ENCODE peak calls at places on chromosomes 6 and 20, in five cellular contexts. A is H7, W is HFF-Myc, F is aorta, O is fibroblast of the aortic adventitia. Y is an unnamed sample.

GRCh38 chr20:43448748-43449535 is 8.8 kb upstream of the SRSF6 start:
- DNase-seq in O (peak), A (peak), W (no peak), F (no peak), Y (no peak)

GRCh38 chr6:77447254-77447653 is 16.0 kb downstream of the HTR1B start:
- DNase-seq in W (no peak), A (no peak), O (peak), F (no peak), Y (no peak)

GRCh38 chr6:6379573-6379972 is 59.1 kb upstream of the F13A1 start:
- DNase-seq in O (no peak), A (no peak), W (no peak), F (no peak), Y (no peak)

GRCh38 chr6:158799051-158799792 is 19.9 kb downstream of the EZR start:
- DNase-seq in W (no peak), F (peak), A (no peak), O (peak), Y (no peak)

GRCh38 chr6:53250137-53250760 is 98.5 kb downstream of the ELOVL5 start:
- DNase-seq in F (no peak), W (no peak), O (peak), A (no peak), Y (no peak)

GRCh38 chr20:13649548-13649947 is 10.8 kb upstream of the TASP1 start:
- DNase-seq in F (peak), W (peak), O (peak), A (no peak), Y (no peak)

GRCh38 chr6:63663147-63663877 is 27.7 kb downstream of the PHF3 start:
- DNase-seq in O (peak), A (no peak), F (no peak), W (no peak), Y (no peak)

GRCh38 chr6:119643866-119644265 is 294.3 kb upstream of the MAN1A1 start:
- DNase-seq in O (no peak), W (no peak), F (no peak), A (no peak), Y (no peak)

GRCh38 chr6:123716506-123716905 is 79.8 kb upstream of the TRDN start:
- DNase-seq in W (no peak), F (no peak), O (peak), A (no peak), Y (no peak)

GRCh38 chr6:6556162-6556737 is 32.3 kb upstream of the LY86 start:
- DNase-seq in W (no peak), F (no peak), O (no peak), A (no peak), Y (no peak)

DNA sequence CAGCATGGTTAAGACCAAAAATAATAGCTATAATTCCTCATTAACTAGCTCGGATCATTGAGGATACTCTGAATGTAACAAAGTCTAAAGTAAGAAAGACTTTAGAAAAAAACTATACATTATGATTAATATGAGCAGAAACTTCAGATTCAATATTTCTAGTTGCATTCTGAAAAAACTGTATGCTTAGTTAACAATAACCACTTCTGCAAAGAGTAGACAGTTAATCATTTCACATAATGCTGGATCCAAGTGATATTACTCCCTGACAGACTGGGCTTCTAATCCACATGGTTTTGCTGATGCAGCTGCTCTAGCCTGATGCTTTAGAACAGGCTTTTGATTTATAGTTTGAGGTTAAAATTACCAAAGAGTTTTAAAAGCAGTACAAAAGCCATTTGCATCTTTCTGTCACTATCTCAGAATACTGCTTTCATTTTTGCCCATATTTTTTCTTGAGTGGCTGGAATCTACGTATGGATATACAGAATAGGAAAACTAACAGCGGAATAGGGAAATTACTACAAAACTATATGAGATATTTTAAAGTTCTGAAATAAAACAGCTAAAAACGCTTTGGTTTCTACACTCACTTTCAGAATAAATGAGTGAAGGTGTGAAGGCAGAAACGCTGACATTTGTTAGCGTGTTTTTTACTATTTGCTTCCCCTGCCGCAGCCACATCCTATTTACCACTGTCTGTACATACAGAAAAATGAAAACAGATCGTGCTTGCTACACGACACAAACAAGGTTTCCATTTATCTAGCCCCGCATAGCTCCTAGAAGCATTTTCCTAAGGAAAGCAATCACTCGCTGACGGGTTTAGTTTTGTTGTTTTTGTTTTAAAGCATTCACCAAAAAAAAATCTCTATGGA is 61.8 kb downstream of the METTL24 start:
- DNase-seq in F (no peak), O (no peak), W (no peak), A (no peak), Y (no peak)
- H3K4me3 ChIP-seq in F (no peak), O (no peak), W (no peak), A (no peak), Y (no peak)

GRCh38 chr20:47499053-47499452 is 2.6 kb upstream of the NCOA3 start:
- DNase-seq in W (no peak), A (no peak), O (no peak), F (no peak), Y (no peak)

GRCh38 chr20:47501483-47502270 is at the start of gene NCOA3:
- DNase-seq in F (peak), A (peak), W (peak), O (peak), Y (no peak)

GRCh38 chr20:47501117-47501482 is 587 bp upstream of the NCOA3 start:
- DNase-seq in O (peak), W (no peak), F (no peak), A (no peak), Y (no peak)

GRCh38 chr20:47502271-47502730 is 614 bp downstream of the NCOA3 start:
- DNase-seq in A (no peak), O (peak), W (no peak), F (peak), Y (no peak)

GRCh38 chr20:47500554-47500953 is 1.1 kb upstream of the NCOA3 start:
- DNase-seq in A (no peak), O (no peak), W (no peak), F (no peak), Y (no peak)
- H3K4me3 ChIP-seq in A (no peak), O (no peak), W (peak), F (no peak), Y (no peak)

GRCh38 chr20:6707231-6707870 is 60.1 kb upstream of the BMP2 start:
- DNase-seq in O (no peak), W (no peak), A (no peak), F (no peak), Y (no peak)
- H3K4me3 ChIP-seq in O (no peak), W (no peak), A (no peak), F (no peak), Y (no peak)

DNA sequence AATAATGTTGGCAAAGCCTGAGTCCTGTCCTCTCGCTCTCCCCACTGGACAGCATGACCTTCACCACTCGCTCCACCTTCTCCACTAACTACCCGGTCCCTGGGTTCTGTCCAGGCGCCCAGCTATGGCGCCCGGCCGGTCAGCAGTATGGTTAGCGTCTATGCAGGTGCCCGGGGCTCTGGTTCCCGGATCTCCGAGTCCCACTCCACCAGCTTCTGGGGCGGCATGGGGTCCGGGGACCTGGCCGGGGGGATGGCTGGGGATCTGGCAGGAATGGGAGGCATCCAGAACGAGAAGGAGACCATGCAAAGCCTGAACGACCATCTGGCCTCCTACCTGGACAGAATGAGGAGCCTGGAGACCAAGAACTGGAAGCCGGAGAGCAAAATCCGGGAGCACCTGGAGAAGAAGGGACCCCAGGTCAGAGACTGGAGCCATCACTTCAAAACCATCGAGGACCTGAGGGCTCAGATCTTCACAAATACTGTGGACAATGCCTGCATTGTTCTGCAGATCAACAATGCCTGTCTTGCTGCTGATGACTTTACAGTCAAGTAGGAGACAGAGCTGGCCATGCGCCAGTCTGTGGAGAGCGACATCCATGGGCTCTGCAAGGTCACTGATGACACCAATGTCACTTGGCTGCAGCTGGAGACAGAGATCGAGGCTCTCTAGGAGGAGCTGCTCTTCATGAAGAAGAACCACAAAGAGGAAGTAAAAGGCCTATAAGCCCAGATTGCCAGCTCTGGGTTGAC is 20.7 kb downstream of the RNF114 start:
- DNase-seq in O (no peak), A (no peak), W (no peak), F (no peak), Y (no peak)
- H3K4me3 ChIP-seq in O (no peak), A (no peak), W (no peak), F (no peak), Y (no peak)

DNA sequence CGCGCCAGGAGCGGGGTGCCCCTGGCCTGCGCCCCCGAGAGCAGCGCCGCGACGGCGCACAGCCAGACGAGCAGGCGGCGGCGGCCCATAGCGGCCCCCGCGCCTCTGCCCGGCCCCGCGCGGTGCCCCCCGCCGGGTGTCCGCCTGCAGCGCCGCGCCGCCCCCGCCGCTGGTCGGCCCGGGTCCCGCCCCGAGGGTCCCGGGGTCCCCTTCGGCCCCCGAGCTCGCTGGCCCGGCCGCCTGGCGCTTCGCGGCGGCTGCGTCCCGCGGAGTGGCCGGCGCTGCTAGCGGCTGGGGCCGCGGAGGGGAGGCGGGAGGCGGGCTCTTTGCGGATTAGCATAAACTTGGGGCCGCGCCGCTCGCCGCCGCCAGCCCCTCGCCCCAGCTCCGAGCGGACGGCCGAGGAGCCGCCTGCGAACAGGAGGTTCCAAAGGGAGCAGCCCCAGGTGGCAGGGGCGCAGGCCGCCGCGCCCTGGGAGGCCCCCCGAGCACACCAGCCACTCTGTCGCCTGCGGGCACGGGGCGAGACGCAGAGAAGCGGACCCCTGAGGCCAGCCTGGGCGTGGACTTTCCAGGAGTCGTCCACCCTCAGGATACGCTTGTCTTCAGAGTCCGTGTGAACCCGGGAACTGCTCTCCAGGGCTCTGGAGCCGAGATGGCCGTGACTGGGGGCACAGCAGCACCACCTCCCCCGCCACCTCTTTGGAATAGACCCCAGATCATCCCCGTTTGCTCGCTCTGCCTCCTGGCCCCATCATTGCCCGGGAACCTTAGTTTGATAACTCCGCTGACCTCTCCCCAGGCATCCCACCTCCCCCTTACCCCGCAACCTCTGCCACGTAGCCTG is at the start of gene EMILIN3:
- DNase-seq in O (no peak), F (no peak), A (peak), W (no peak), Y (no peak)
- H3K4me3 ChIP-seq in O (no peak), F (peak), A (peak), W (peak), Y (peak)

GRCh38 chr6:148524976-148525375 is 182.3 kb downstream of the SASH1 start:
- DNase-seq in O (peak), W (no peak), F (no peak), A (no peak), Y (no peak)
- H3K4me3 ChIP-seq in O (peak), W (peak), F (no peak), A (no peak), Y (peak)

GRCh38 chr6:131758920-131759319 is 48.1 kb upstream of the CTAGE9 start:
- DNase-seq in A (no peak), F (no peak), O (peak), W (no peak), Y (no peak)

GRCh38 chr6:131756039-131756438 is 45.2 kb upstream of the CTAGE9 start:
- DNase-seq in O (no peak), W (no peak), A (no peak), F (no peak), Y (no peak)

GRCh38 chr6:131755597-131755996 is 44.8 kb upstream of the CTAGE9 start:
- DNase-seq in W (peak), F (no peak), A (no peak), O (peak), Y (no peak)

GRCh38 chr6:131754088-131754487 is 43.3 kb upstream of the CTAGE9 start:
- DNase-seq in O (peak), F (no peak), A (no peak), W (no peak), Y (no peak)

GRCh38 chr6:131754715-131755567 is 44.1 kb upstream of the CTAGE9 start:
- DNase-seq in W (no peak), O (no peak), F (no peak), A (no peak), Y (no peak)
- H3K4me3 ChIP-seq in W (no peak), O (no peak), F (no peak), A (no peak), Y (no peak)

GRCh38 chr6:135280375-135281136 is 99.4 kb downstream of the MYB start:
- DNase-seq in O (peak), W (peak), A (no peak), F (no peak), Y (no peak)
- H3K4me3 ChIP-seq in O (no peak), W (no peak), A (no peak), F (no peak), Y (no peak)

DNA sequence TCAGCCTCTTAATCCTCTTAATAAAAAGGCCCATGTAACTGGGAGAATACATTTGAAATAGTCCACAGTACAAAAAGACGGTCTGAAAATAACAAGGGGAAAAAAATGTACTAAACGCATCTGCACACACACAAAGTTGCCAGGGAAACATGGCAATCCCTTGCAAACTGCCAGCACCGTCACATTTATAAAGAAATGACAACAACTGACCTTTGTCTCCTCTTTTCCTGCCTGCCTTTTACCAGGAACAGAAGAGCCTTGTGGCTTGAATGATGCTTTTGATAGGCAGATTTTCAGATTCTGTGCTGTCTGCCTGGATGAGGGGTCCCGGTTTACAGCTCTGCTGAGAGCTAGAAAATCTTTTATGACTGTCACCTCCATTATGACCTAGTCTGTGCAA is 308.6 kb upstream of the ZFP64 start:
- DNase-seq in A (no peak), F (no peak), W (no peak), O (no peak), Y (no peak)
- H3K4me3 ChIP-seq in A (no peak), F (no peak), W (no peak), O (no peak), Y (no peak)

GRCh38 chr20:31500527-31500926 is 13.7 kb upstream of the HM13 start:
- DNase-seq in W (no peak), O (no peak), A (no peak), F (no peak), Y (no peak)

GRCh38 chr20:31497838-31498540 is 16.3 kb upstream of the HM13 start:
- DNase-seq in W (no peak), A (peak), O (peak), F (peak), Y (no peak)

GRCh38 chr20:31494131-31494530 is 19.0 kb downstream of the REM1 start:
- DNase-seq in F (no peak), A (peak), W (no peak), O (peak), Y (no peak)

GRCh38 chr20:31496761-31497295 is 17.4 kb upstream of the HM13 start:
- DNase-seq in A (no peak), W (no peak), O (peak), F (peak), Y (no peak)
- H3K4me3 ChIP-seq in A (no peak), W (no peak), O (peak), F (no peak), Y (peak)

Y was measured in vagina.